ENCODE peak calls at places on chromosome 11, in five cellular contexts. J is PC-3, A is H9, X is adrenal gland, Y is neuronal stem cell. M is an unnamed sample.

GRCh38 chr11:88494857-88495256 is 157.3 kb upstream of the CTSC start:
- DNase-seq in J (peak; percentile 27), A (no peak), X (no peak), Y (no peak), M (no peak)

GRCh38 chr11:43581370-43582023 is 99.0 kb upstream of the HSD17B12 start:
- DNase-seq in J (no peak), A (no peak), X (no peak), Y (no peak), M (no peak)

GRCh38 chr11:105000797-105001196 is 22.2 kb downstream of the CASP5 start:
- DNase-seq in J (no peak), A (peak; percentile 66), X (peak; percentile 33), Y (no peak), M (peak; percentile 25)

GRCh38 chr11:124917115-124917637 is 1.9 kb upstream of the HEPN1 start:
- DNase-seq in J (no peak), A (no peak), X (no peak), Y (no peak), M (no peak)

GRCh38 chr11:103364687-103365086 is 255.5 kb downstream of the DYNC2H1 start:
- DNase-seq in J (no peak), A (no peak), X (peak; percentile 22), Y (no peak), M (no peak)

GRCh38 chr11:80873309-80873999 is 1432.6 kb upstream of the TENM4 start:
- DNase-seq in J (peak; percentile 69), A (no peak), X (no peak), Y (no peak), M (no peak)

GRCh38 chr11:128231845-128232410 is 355.4 kb downstream of the ETS1 start:
- DNase-seq in J (no peak), A (no peak), X (no peak), Y (no peak), M (no peak)

GRCh38 chr11:114439229-114440120 is at the start of gene REXO2:
- DNase-seq in J (peak; percentile 99), A (peak; percentile 95), X (peak; percentile 97), Y (peak; percentile 78), M (peak; percentile 98)

GRCh38 chr11:110251837-110252236 is 44.6 kb downstream of the RDX start:
- DNase-seq in J (peak; percentile 99), A (no peak), X (peak; percentile 67), Y (no peak), M (peak; percentile 1)

GRCh38 chr11:60775420-60775961 is 9.6 kb upstream of the MS4A10 start:
- DNase-seq in J (peak; percentile 97), A (peak; percentile 94), X (peak; percentile 93), Y (peak; percentile 88), M (peak; percentile 88)

GRCh38 chr11:116506446-116506845 is 266.3 kb downstream of the BUD13 start:
- DNase-seq in J (no peak), A (no peak), X (no peak), Y (no peak), M (no peak)

GRCh38 chr11:15955595-15955994 is 400.8 kb downstream of the SOX6 start:
- DNase-seq in J (no peak), A (no peak), X (no peak), Y (no peak), M (no peak)

GRCh38 chr11:134592391-134592990 is 180.4 kb upstream of the B3GAT1 start:
- DNase-seq in J (no peak), A (peak; percentile 78), X (peak; percentile 34), Y (peak; percentile 37), M (peak; percentile 61)

GRCh38 chr11:61541568-61541967 is 33.0 kb downstream of the LRRC10B start:
- DNase-seq in J (peak; percentile 78), A (peak; percentile 91), X (no peak), Y (peak; percentile 26), M (no peak)

GRCh38 chr11:126739499-126740145 is 260.9 kb downstream of the KIRREL3 start:
- DNase-seq in J (no peak), A (no peak), X (no peak), Y (no peak), M (no peak)

GRCh38 chr11:74672332-74672955 is 58.8 kb downstream of the CHRDL2 start:
- DNase-seq in J (peak; percentile 23), A (no peak), X (no peak), Y (no peak), M (no peak)
- H3K27ac ChIP-seq in J (peak overlapping the region; percentile 94), A (no peak overlapping the region), X (no peak overlapping the region), Y (no peak overlapping the region), M (peak overlapping the region; percentile 71)

DNA sequence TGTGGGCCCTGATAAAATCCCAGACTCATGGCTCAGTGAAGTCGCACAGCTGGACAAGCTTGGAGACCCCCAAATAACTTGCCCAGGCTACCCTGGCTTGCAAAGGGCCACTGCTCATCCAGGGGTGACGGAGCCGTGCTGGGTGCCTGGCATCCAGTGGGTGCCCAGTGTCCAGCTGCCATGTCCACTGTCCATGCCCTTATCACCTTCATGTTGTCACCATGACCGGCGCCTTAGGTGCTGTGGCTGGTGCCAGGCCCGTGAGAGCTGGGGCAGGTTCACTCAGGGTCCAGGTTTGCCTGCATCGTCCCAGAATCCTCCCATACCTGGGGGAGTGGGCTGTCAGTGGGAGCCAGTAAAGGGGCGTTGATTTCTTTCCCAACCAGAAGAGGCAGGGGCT is 57.4 kb downstream of the LRP5 start:
- DNase-seq in J (no peak), A (no peak), X (no peak), Y (no peak), M (no peak)
- H3K4me1 ChIP-seq in J (no peaks in the 10 kb centered on the region), A (no peaks in the 10 kb centered on the region), X (peaks cover 17% of the 10 kb centered on the region), Y (peaks cover 16% of the 10 kb centered on the region), M (peaks cover 3% of the 10 kb centered on the region)

DNA sequence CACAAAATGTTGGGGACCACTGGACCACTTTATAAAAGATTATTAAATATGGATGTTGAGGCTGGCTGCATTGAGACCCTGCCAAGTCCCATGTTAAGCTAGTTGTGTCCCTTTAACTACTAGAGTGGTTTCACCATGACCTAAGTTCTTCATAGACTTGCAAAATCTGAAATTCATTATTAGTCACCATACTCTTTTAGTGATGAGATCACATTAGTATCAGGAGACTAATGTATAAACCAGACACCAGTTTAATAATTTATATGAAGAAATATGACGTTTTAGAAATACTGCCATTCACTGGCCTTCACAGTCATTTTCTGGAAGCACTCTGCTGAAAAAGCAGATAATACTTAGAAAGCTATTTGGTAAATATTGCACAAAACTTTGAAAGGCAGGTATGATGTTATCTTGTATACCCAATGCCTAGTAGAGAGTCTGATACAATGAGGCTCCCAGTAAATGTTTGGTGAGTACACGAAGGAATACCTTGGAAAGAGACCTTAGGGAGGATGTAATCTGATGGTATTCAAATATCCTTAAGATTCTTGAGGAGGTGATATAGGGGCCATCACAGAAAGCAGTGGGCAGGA is 728.2 kb upstream of the ANO5 start:
- DNase-seq in J (no peak), A (no peak), X (no peak), Y (no peak), M (no peak)
- H3K27me3 ChIP-seq in J (no peaks in the 10 kb centered on the region), A (no peaks in the 10 kb centered on the region), X (no peaks in the 10 kb centered on the region), Y (no peaks in the 10 kb centered on the region), M (no peaks in the 10 kb centered on the region)

DNA sequence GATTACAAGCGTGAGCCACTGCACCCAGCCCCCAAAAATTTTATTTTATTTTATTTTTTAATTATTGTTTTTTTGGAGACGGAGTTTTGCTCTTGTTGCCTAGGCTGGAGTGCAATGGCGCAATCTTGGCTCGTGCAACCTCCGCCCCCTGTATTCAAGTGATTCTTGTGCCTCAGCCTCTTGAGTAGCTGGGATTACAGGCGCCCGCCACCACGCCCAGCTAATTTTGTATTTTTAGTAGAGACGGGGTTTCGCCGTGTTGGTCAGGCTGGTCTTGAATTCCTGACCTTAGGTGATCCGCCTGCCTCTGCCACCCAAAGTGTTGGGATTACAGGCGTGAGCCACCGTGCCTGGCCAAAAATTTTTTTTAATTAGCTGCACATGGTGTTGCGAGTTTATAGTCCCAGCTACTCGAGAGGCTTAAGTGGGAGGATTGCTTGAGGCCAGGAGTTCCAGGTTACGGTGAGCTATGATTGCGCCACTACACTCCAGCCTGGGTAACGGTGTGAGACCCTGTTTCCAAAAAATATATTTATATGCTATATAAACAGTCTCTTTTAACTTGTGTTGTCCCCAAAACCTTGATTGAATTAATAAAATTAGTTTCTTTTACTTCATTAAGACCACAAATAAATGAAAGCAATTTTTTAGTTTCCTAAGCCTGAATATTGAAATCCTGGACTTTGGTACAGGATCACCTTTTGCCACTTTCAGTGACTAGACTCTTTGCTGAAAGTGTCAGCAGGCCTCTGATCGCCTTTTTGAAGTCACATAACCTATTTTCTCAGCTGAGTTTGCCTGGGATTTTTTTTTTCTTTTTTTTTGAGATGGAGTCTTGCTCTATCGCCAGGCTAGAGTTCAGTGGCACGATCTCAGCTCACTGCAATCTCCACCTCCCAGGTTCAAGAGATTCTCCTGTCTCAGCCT is 16.2 kb downstream of the ATG13 start:
- DNase-seq in J (no peak), A (no peak), X (no peak), Y (no peak), M (no peak)
- H3K27ac ChIP-seq in J (no peak overlapping the region), A (no peak overlapping the region), X (no peak overlapping the region), Y (no peak overlapping the region), M (no peak overlapping the region)

GRCh38 chr11:35313066-35313765 is 106.1 kb downstream of the SLC1A2 start:
- DNase-seq in J (no peak), A (no peak), X (no peak), Y (no peak), M (no peak)
- H3K4me1 ChIP-seq in J (no peaks in the 10 kb centered on the region), A (no peaks in the 10 kb centered on the region), X (no peaks in the 10 kb centered on the region), Y (no peaks in the 10 kb centered on the region), M (no peaks in the 10 kb centered on the region)

GRCh38 chr11:57255618-57256017 is 18.6 kb upstream of the APLNR start:
- DNase-seq in J (peak; percentile 18), A (no peak), X (no peak), Y (no peak), M (no peak)
- H3K27me3 ChIP-seq in J (peaks cover 61% of the 10 kb centered on the region), A (no peaks in the 10 kb centered on the region), X (no peaks in the 10 kb centered on the region), Y (no peaks in the 10 kb centered on the region), M (no peaks in the 10 kb centered on the region)

M was measured in small intestine.